ENCODE peak calls at places on chromosomes 3 and 15, in four cellular contexts. One of them, this sample, is unnamed.

GRCh38 chr3:37223084-37223975 is 48.9 kb upstream of the LRRFIP2 start:
- DNase-seq in upper lobe of right lung: no peak
- DNase-seq in cardiac muscle cell: no peak
- DNase-seq in neuronal stem cell: no peak
- DNase-seq in this sample: no peak

GRCh38 chr15:40847225-40847961 is 3.5 kb downstream of the SPINT1 start:
- DNase-seq in cardiac muscle cell: peak
- DNase-seq in upper lobe of right lung: peak
- DNase-seq in neuronal stem cell: no peak
- DNase-seq in this sample: no peak

GRCh38 chr15:31024330-31024729 is 32.9 kb upstream of the MTMR10 start:
- DNase-seq in upper lobe of right lung: no peak
- DNase-seq in neuronal stem cell: peak
- DNase-seq in cardiac muscle cell: peak
- DNase-seq in this sample: no peak

GRCh38 chr3:189967254-189967865 is 153.3 kb downstream of the P3H2 start:
- DNase-seq in cardiac muscle cell: peak
- DNase-seq in upper lobe of right lung: no peak
- DNase-seq in neuronal stem cell: peak
- DNase-seq in this sample: no peak

GRCh38 chr3:8443829-8444791 is 57.5 kb upstream of the LMCD1 start:
- DNase-seq in cardiac muscle cell: peak
- DNase-seq in neuronal stem cell: peak
- DNase-seq in upper lobe of right lung: peak
- DNase-seq in this sample: peak

GRCh38 chr15:72168131-72168825 is 29.3 kb downstream of the GRAMD2A start:
- DNase-seq in cardiac muscle cell: peak
- DNase-seq in upper lobe of right lung: peak
- DNase-seq in neuronal stem cell: no peak
- DNase-seq in this sample: no peak

GRCh38 chr15:58595516-58596238 is 153.8 kb downstream of the ADAM10 start:
- DNase-seq in upper lobe of right lung: no peak
- DNase-seq in neuronal stem cell: no peak
- DNase-seq in cardiac muscle cell: no peak
- DNase-seq in this sample: no peak

GRCh38 chr3:12252859-12253258 is 36.0 kb upstream of the PPARG start:
- DNase-seq in cardiac muscle cell: no peak
- DNase-seq in neuronal stem cell: no peak
- DNase-seq in upper lobe of right lung: no peak
- DNase-seq in this sample: no peak

GRCh38 chr3:54427951-54428871 is 305.9 kb downstream of the CACNA2D3 start:
- DNase-seq in neuronal stem cell: peak
- DNase-seq in upper lobe of right lung: no peak
- DNase-seq in cardiac muscle cell: peak
- DNase-seq in this sample: peak

GRCh38 chr15:29003446-29004233 is 117.9 kb downstream of the APBA2 start:
- DNase-seq in upper lobe of right lung: no peak
- DNase-seq in neuronal stem cell: no peak
- DNase-seq in cardiac muscle cell: no peak
- DNase-seq in this sample: no peak

GRCh38 chr3:57910988-57911387 is 97.2 kb upstream of the FLNB start:
- DNase-seq in upper lobe of right lung: no peak
- DNase-seq in neuronal stem cell: no peak
- DNase-seq in cardiac muscle cell: peak
- DNase-seq in this sample: no peak

GRCh38 chr3:114487502-114487901 is 193.7 kb downstream of the TIGIT start:
- DNase-seq in upper lobe of right lung: no peak
- DNase-seq in cardiac muscle cell: no peak
- DNase-seq in neuronal stem cell: no peak
- DNase-seq in this sample: no peak

GRCh38 chr3:182631183-182632076 is 161.9 kb upstream of the ATP11B start:
- DNase-seq in neuronal stem cell: no peak
- DNase-seq in cardiac muscle cell: no peak
- DNase-seq in upper lobe of right lung: no peak
- DNase-seq in this sample: no peak

GRCh38 chr3:132343018-132343612 is 25.9 kb downstream of the ACP3 start:
- DNase-seq in neuronal stem cell: peak
- DNase-seq in upper lobe of right lung: no peak
- DNase-seq in cardiac muscle cell: peak
- DNase-seq in this sample: no peak

GRCh38 chr3:107664614-107665013 is 141.9 kb downstream of the BBX start:
- DNase-seq in upper lobe of right lung: no peak
- DNase-seq in cardiac muscle cell: no peak
- DNase-seq in neuronal stem cell: no peak
- DNase-seq in this sample: no peak

GRCh38 chr3:157508461-157508860 is 5.2 kb upstream of the VEPH1 start:
- DNase-seq in upper lobe of right lung: no peak
- DNase-seq in cardiac muscle cell: no peak
- DNase-seq in neuronal stem cell: no peak
- DNase-seq in this sample: no peak

GRCh38 chr15:77457619-77458265 is 37.1 kb downstream of the HMG20A start:
- DNase-seq in cardiac muscle cell: peak
- DNase-seq in neuronal stem cell: no peak
- DNase-seq in upper lobe of right lung: no peak
- DNase-seq in this sample: no peak

GRCh38 chr3:71184252-71184651 is 399.3 kb downstream of the FOXP1 start:
- DNase-seq in upper lobe of right lung: no peak
- DNase-seq in cardiac muscle cell: no peak
- DNase-seq in neuronal stem cell: no peak
- DNase-seq in this sample: no peak

GRCh38 chr3:78734048-78734637 is 1033.7 kb downstream of the ROBO1 start:
- DNase-seq in neuronal stem cell: no peak
- DNase-seq in cardiac muscle cell: peak
- DNase-seq in upper lobe of right lung: no peak
- DNase-seq in this sample: no peak

GRCh38 chr15:55289011-55289572 is 521 bp downstream of the RAB27A start:
- DNase-seq in upper lobe of right lung: peak
- DNase-seq in neuronal stem cell: peak
- DNase-seq in cardiac muscle cell: peak
- DNase-seq in this sample: peak

GRCh38 chr15:57440799-57441198 is 64.5 kb downstream of the CGNL1 start:
- DNase-seq in neuronal stem cell: no peak
- DNase-seq in upper lobe of right lung: no peak
- DNase-seq in cardiac muscle cell: peak
- DNase-seq in this sample: no peak

GRCh38 chr3:107928084-107928445 is 162.8 kb downstream of the CD47 start:
- DNase-seq in neuronal stem cell: no peak
- DNase-seq in upper lobe of right lung: no peak
- DNase-seq in cardiac muscle cell: peak
- DNase-seq in this sample: no peak

DNA sequence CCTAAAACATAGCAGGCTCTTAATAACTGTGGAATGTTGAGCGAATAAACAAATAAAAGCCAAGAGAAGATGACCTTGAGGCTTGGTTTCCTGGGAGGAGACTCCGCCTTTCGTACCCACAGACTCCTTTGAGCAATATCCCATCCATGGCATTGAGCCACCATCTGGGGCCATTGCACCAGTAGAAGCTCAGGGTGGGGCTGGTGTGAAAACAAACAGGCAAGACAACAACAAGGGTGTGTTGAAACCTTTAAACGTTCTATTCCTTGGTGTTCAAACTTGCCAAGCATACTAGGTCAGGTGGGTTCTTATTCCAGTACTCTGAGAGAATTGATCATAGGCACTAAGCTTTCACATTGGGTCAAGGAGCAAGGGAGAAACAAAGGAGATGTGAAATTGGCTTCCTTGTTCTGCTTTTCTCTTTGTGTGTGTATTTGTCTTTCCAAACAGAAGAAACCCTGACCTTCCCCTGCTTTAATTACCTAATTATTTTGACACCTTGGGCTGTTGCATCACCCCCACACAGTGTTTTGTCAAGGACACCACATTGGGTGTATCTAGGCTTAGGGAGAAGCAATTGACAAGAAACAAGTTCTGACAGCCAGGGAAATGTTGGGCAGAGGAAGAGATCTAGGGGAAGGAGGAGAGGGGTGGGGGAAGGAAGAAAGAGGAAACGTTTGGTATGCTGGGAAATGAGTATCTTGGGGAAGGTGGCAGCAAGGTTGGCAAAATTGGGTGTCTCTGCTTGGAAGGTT is 105.2 kb upstream of the BCL6 start:
- DNase-seq in neuronal stem cell: no peak
- DNase-seq in upper lobe of right lung: peak
- DNase-seq in cardiac muscle cell: no peak
- DNase-seq in this sample: no peak
- H3K27ac ChIP-seq in neuronal stem cell: no peak
- H3K27ac ChIP-seq in upper lobe of right lung: no peak
- H3K27ac ChIP-seq in cardiac muscle cell: no peak
- H3K27ac ChIP-seq in this sample: no peak

DNA sequence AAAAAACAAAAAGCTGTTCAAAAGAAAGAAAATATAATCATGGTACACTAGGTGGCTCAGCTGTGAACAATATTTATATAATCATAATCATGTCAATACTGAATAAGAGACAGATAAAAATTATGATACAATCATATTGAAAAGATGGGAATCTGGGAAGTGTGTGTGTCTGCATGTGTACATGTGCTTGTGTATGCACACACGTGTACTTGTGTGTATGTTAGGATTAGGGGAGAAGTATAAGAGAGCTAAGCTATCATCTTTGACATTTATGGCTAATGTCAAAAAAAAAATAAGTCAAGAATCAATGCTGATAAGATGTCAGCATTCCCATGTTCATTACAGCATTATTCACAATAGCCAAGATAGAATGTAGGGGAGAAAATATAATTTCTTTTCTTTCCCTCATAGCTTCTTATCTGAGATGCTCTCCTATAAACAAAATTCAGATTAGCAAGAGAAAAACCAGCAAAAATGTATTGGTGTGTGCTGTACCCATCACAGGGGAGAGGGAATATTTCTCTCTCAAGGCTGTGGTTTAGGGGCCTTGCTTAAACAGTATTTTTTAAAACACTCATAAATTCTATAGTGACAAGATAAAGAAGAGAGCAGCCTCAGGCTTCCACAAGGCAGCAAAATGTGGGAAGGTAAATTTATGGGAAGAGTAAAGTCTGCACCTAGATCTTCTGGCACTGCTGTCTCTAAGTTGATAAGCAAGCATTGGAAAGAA is 63.4 kb upstream of the ITGA11 start:
- DNase-seq in neuronal stem cell: no peak
- DNase-seq in cardiac muscle cell: no peak
- DNase-seq in upper lobe of right lung: no peak
- DNase-seq in this sample: no peak
- H3K27ac ChIP-seq in neuronal stem cell: no peak
- H3K27ac ChIP-seq in cardiac muscle cell: no peak
- H3K27ac ChIP-seq in upper lobe of right lung: no peak
- H3K27ac ChIP-seq in this sample: no peak

DNA sequence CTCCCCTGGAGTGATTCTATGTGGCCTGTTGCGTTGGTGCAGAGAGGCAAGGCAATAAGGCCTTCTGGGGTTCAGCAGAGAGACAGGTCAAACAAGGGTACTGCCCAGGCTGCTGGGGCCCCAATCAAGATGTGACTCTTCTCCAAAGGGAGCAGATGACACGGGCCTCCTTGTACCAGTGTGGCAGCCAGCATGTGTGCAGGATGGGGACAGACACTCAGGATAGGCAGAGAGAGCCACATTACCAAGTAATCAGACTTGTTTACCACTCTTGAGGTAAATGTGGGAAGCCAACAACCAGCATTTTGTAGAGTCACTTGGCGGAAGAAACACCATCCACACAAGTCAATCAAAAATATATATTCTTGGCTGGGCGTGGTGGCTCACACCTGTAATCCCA is 95.3 kb upstream of the DLG1 start:
- DNase-seq in upper lobe of right lung: no peak
- DNase-seq in neuronal stem cell: no peak
- DNase-seq in cardiac muscle cell: no peak
- DNase-seq in this sample: no peak
- H3K27ac ChIP-seq in upper lobe of right lung: no peak
- H3K27ac ChIP-seq in neuronal stem cell: no peak
- H3K27ac ChIP-seq in cardiac muscle cell: no peak
- H3K27ac ChIP-seq in this sample: no peak

DNA sequence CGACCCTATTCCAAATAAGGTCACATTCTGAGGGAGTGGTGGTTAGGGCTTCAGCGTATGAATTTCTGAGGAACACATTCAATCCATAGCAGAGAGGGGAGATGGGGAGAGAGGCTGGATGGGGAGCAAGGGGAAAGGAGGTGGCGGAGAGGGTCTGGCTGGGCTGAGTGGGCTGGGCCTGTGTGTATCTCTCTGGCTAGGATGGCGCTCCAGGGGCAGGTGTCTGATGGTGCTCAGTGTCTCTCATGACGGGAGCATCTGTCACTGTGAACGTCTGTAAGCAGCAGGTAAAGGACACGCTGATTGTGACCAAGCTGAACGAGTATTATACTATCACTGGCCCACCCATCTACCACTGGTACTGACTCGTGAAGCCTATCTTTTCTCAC is 159.6 kb downstream of the XXYLT1 start:
- DNase-seq in upper lobe of right lung: peak
- DNase-seq in neuronal stem cell: no peak
- DNase-seq in cardiac muscle cell: no peak
- DNase-seq in this sample: no peak
- H3K27ac ChIP-seq in upper lobe of right lung: no peak
- H3K27ac ChIP-seq in neuronal stem cell: no peak
- H3K27ac ChIP-seq in cardiac muscle cell: peak
- H3K27ac ChIP-seq in this sample: no peak